ENCODE peak calls at places on chromosomes 2 and 18, in eight cellular contexts. A is A172, Q is endothelial cell, O is pancreas, R is T-helper 2 cell, P is ELF-1, W is memory B cell, Y is iris pigment epithelial cell. B is an unnamed sample.

GRCh38 chr18:7174359-7175107 is 56.4 kb upstream of the LRRC30 start:
- DNase-seq in A (peak), Q (peak), O (peak), R (no peak), P (peak), W (no peak), Y (no peak), B (no peak)

GRCh38 chr2:203498161-203498560 is 36.9 kb downstream of the RAPH1 start:
- DNase-seq in A (peak), Q (no peak), O (no peak), R (no peak), P (no peak), W (no peak), Y (peak), B (no peak)

GRCh38 chr2:24731040-24731439 is 62.2 kb downstream of the PTRHD1 start:
- DNase-seq in A (no peak), Q (no peak), O (no peak), R (no peak), P (no peak), W (no peak), Y (no peak), B (no peak)

GRCh38 chr18:332721-333513 is 65.1 kb upstream of the THOC1 start:
- DNase-seq in A (no peak), Q (no peak), O (no peak), R (no peak), P (no peak), W (no peak), Y (no peak), B (no peak)

GRCh38 chr2:240256704-240257637 is 116.5 kb upstream of the OTOS start:
- DNase-seq in A (no peak), Q (no peak), O (no peak), R (peak), P (no peak), W (no peak), Y (no peak), B (no peak)

GRCh38 chr2:54610700-54611099 is 112.8 kb upstream of the EML6 start:
- DNase-seq in A (peak), Q (no peak), O (no peak), R (no peak), P (no peak), W (no peak), Y (no peak), B (no peak)

GRCh38 chr18:48230459-48231113 is 178.6 kb downstream of the ZBTB7C start:
- DNase-seq in A (peak), Q (peak), O (no peak), R (no peak), P (peak), W (no peak), Y (peak), B (peak)

GRCh38 chr2:137888845-137889244 is 75.4 kb upstream of the HNMT start:
- DNase-seq in A (peak), Q (peak), O (peak), R (no peak), P (peak), W (no peak), Y (peak), B (peak)

GRCh38 chr2:29634918-29635317 is 286.5 kb downstream of the ALK start:
- DNase-seq in A (no peak), Q (no peak), O (no peak), R (no peak), P (no peak), W (no peak), Y (no peak), B (no peak)

GRCh38 chr2:18500333-18500732 is 60.1 kb downstream of the RDH14 start:
- DNase-seq in A (no peak), Q (no peak), O (no peak), R (no peak), P (no peak), W (no peak), Y (peak), B (no peak)

GRCh38 chr2:190379249-190379964 is 28.7 kb upstream of the MFSD6 start:
- DNase-seq in A (peak), Q (no peak), O (no peak), R (no peak), P (no peak), W (no peak), Y (no peak), B (no peak)

GRCh38 chr2:128487650-128488387 is 169.2 kb upstream of the HS6ST1 start:
- DNase-seq in A (no peak), Q (no peak), O (peak), R (no peak), P (no peak), W (no peak), Y (no peak), B (no peak)

GRCh38 chr18:2657788-2658458 is 2.4 kb downstream of the SMCHD1 start:
- DNase-seq in A (peak), Q (no peak), O (no peak), R (no peak), P (no peak), W (peak), Y (peak), B (no peak)

GRCh38 chr2:99488999-99489757 is 639 bp downstream of the REV1 start:
- DNase-seq in A (peak), Q (peak), O (peak), R (peak), P (peak), W (peak), Y (peak), B (peak)

GRCh38 chr2:193428336-193428818 is 1233.6 kb upstream of the TMEFF2 start:
- DNase-seq in A (no peak), Q (no peak), O (peak), R (no peak), P (no peak), W (no peak), Y (no peak), B (no peak)

GRCh38 chr2:228359473-228359872 is 178.0 kb upstream of the SPHKAP start:
- DNase-seq in A (no peak), Q (no peak), O (no peak), R (no peak), P (no peak), W (no peak), Y (no peak), B (no peak)

GRCh38 chr2:215410932-215411285 is 25.0 kb downstream of the FN1 start:
- DNase-seq in A (peak), Q (no peak), O (no peak), R (no peak), P (no peak), W (no peak), Y (peak), B (no peak)

GRCh38 chr18:58851874-58852273 is 12.8 kb upstream of the ZNF532 start:
- DNase-seq in A (no peak), Q (no peak), O (no peak), R (no peak), P (peak), W (no peak), Y (no peak), B (no peak)

GRCh38 chr18:23033079-23033478 is 100.0 kb downstream of the RBBP8 start:
- DNase-seq in A (no peak), Q (no peak), O (no peak), R (no peak), P (no peak), W (no peak), Y (no peak), B (peak)

GRCh38 chr2:211823886-211824479 is 714.6 kb downstream of the ERBB4 start:
- DNase-seq in A (no peak), Q (no peak), O (no peak), R (no peak), P (no peak), W (no peak), Y (no peak), B (no peak)

GRCh38 chr2:239111401-239112100 is 263.7 kb downstream of the TWIST2 start:
- DNase-seq in A (no peak), Q (no peak), O (no peak), R (no peak), P (no peak), W (no peak), Y (no peak), B (no peak)

GRCh38 chr2:208224802-208225201 is 30.1 kb downstream of the IDH1 start:
- DNase-seq in A (no peak), Q (no peak), O (no peak), R (no peak), P (no peak), W (no peak), Y (peak), B (no peak)

GRCh38 chr2:85615413-85615728 is 615 bp upstream of the USP39 start:
- DNase-seq in A (no peak), Q (no peak), O (no peak), R (no peak), P (no peak), W (no peak), Y (no peak), B (no peak)

GRCh38 chr2:134549104-134549503 is 169.7 kb downstream of the TMEM163 start:
- DNase-seq in A (no peak), Q (no peak), O (no peak), R (no peak), P (no peak), W (no peak), Y (peak), B (no peak)

GRCh38 chr18:79574938-79575525 is 104.6 kb upstream of the CTDP1 start:
- DNase-seq in A (no peak), Q (no peak), O (peak), R (no peak), P (no peak), W (no peak), Y (no peak), B (no peak)

GRCh38 chr2:181157326-181157725 is 176.9 kb downstream of the UBE2E3 start:
- DNase-seq in A (no peak), Q (no peak), O (no peak), R (no peak), P (no peak), W (no peak), Y (no peak), B (no peak)

GRCh38 chr18:67385455-67385854 is 131.1 kb downstream of the DSEL start:
- DNase-seq in A (no peak), Q (no peak), O (no peak), R (no peak), P (peak), W (no peak), Y (peak), B (no peak)

GRCh38 chr2:232439758-232440135 is 16.2 kb upstream of the ALPI start:
- DNase-seq in A (no peak), Q (no peak), O (no peak), R (no peak), P (no peak), W (no peak), Y (no peak), B (no peak)

GRCh38 chr2:167212054-167212648 is 323.9 kb downstream of the XIRP2 start:
- DNase-seq in A (peak), Q (peak), O (peak), R (no peak), P (no peak), W (no peak), Y (peak), B (peak)

B was measured in mucosa of descending colon.